ENCODE peak calls at places on chromosomes 1 and 21, in seven cellular contexts. O is vagina, P is uterus, N is body of pancreas, U is breast epithelium, C is A549, V is transverse colon. G is an unnamed sample.

GRCh38 chr1:157084720-157085119 is 14.9 kb downstream of the ETV3L start:
- DNase-seq in U (no peak), P (no peak), C (no peak), V (no peak), N (no peak), O (no peak), G (no peak)

GRCh38 chr1:110173466-110174117 is 23.3 kb downstream of the SLC6A17 start:
- DNase-seq in N (no peak), O (no peak), U (no peak), V (no peak), C (no peak), P (no peak), G (no peak)

GRCh38 chr1:161119017-161119378 is 1.1 kb downstream of the NIT1 start:
- DNase-seq in V (peak; percentile 48), U (no peak), O (no peak), P (no peak), C (no peak), N (peak; percentile 60), G (no peak)

GRCh38 chr1:82073659-82074058 is 272.9 kb downstream of the ADGRL2 start:
- DNase-seq in V (no peak), P (no peak), C (no peak), N (no peak), O (no peak), U (no peak), G (no peak)

GRCh38 chr1:215076312-215076711 is 6.2 kb upstream of the KCNK2 start:
- DNase-seq in O (no peak), N (no peak), V (no peak), P (no peak), C (peak; percentile 60), U (no peak), G (no peak)

GRCh38 chr1:152109998-152110294 is 5.3 kb downstream of the TCHH start:
- DNase-seq in N (no peak), P (no peak), O (no peak), U (no peak), C (peak; percentile 4), V (no peak), G (no peak)

GRCh38 chr21:34133802-34134201 is 60.4 kb downstream of the MRPS6 start:
- DNase-seq in P (no peak), C (no peak), N (no peak), O (no peak), V (no peak), U (no peak), G (no peak)

GRCh38 chr21:34668803-34669148 is at the start of gene CLIC6:
- DNase-seq in O (no peak), V (peak; percentile 38), N (no peak), U (no peak), C (no peak), P (no peak), G (peak; percentile 35)

GRCh38 chr1:22105611-22106207 is 37.2 kb downstream of the WNT4 start:
- DNase-seq in C (peak; percentile 56), V (no peak), O (no peak), N (peak; percentile 53), U (no peak), P (peak; percentile 49), G (no peak)

GRCh38 chr1:44010935-44011610 is 19.7 kb downstream of the CCDC24 start:
- DNase-seq in N (no peak), P (no peak), C (no peak), U (no peak), V (no peak), O (no peak), G (no peak)

GRCh38 chr1:44012411-44012810 is 18.9 kb downstream of the SLC6A9 start:
- DNase-seq in U (no peak), N (no peak), P (no peak), O (no peak), V (peak; percentile 46), C (no peak), G (no peak)

GRCh38 chr1:44013949-44014348 is 17.3 kb downstream of the SLC6A9 start:
- DNase-seq in U (no peak), O (no peak), P (no peak), V (no peak), C (no peak), N (no peak), G (no peak)

GRCh38 chr1:44014365-44015104 is 16.7 kb downstream of the SLC6A9 start:
- DNase-seq in U (no peak), V (peak; percentile 68), P (no peak), C (no peak), N (no peak), O (no peak), G (no peak)

DNA sequence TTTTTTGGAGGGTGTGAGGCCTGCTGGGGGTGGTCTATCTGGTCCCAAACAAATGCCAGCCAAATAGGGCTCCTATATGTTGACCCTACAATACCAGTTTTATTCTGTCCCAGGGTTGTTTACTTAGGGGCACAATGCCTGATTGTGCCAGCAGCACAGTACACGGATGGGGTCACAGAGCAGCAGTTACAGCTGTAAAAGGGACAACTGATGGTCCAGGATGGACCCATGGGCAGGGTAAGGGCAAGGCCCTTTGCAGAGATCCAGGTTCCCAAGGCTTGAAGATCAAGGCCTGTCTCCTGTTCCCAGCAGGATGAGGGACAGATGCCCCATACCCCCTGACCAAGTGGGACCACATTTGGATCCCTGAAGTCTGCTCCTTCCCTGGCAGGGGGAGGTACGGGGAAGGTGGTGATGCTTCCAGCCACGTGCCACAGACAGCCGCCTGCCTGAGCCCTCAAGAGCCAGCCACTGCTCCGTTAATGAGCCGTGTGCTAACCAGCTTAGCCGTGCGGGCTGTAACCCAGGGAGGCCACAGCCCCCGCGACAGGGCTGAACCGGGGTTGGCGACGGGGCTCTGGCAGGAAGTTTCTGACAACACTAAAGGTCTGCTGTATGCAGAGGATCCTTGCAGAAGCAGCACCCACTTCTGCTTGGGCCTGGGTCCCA is 18.2 kb downstream of the SLC6A9 start:
- DNase-seq in N (no peak), O (no peak), U (no peak), C (no peak), V (no peak), P (no peak), G (no peak)
- TF ChIP-seq POLR2A in N (no peak), O (no peak), U (no peak), C (no peak), V (no peak), P (no peak), G (no peak)

DNA sequence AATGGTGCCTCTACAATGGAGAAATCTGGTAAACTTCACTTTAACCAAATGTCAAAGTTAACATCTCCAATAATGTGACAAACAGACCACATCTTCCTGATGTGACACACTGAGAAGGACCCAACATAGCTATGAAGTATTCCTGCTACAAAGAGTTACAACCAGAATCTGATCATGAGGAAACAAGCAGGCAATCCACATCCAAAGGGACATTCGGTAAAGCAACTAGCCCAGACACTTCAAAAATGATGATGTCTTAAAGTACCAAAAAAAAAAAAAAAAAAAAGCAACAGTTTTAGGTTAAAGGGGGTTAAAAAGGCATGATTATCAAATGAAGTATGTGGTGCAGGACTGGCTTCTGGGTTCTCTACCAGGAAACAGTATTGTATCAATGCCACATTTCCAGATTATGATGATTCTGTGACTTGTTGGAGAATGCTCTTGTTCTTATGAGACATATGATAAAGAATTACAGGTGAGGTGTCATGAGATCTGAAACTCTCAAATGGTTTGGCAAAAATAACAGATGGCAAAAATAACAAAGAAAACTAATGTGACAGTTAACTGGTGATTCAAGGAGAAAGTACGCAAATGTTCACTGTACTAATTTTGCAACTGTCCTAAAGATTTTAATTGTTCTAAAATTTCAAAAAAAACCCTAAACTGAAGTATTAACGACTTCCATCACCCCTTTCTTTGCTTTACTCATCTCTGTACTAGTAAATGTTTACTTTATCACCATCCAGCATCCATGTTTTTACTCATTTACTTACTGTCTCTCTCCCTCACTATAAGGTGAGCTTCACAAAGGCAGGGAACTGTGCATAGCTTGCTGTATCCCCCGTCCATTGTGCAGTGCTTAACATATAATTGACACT is 2.8 kb downstream of the CD58 start:
- DNase-seq in P (no peak), N (no peak), C (no peak), V (no peak), O (no peak), U (no peak), G (no peak)
- TF ChIP-seq CTCF in P (no peak), N (no peak), C (no peak), V (no peak), O (no peak), U (no peak), G (no peak)

GRCh38 chr1:31936278-31936965 is 1.7 kb downstream of the PTP4A2 start:
- DNase-seq in C (no peak), N (no peak), V (no peak), O (no peak), U (no peak), P (no peak), G (no peak)

GRCh38 chr1:31938184-31938975 is at the start of gene PTP4A2:
- DNase-seq in C (peak; percentile 96), O (no peak), V (peak; percentile 97), N (peak; percentile 96), P (peak; percentile 92), U (peak; percentile 85), G (peak; percentile 94)

GRCh38 chr1:31939484-31940329 is 1.5 kb upstream of the PTP4A2 start:
- DNase-seq in O (no peak), U (peak; percentile 60), V (peak; percentile 82), N (peak; percentile 77), P (peak; percentile 80), C (peak; percentile 94), G (peak; percentile 39)

GRCh38 chr1:31936966-31937299 is 1.2 kb downstream of the PTP4A2 start:
- DNase-seq in O (no peak), C (no peak), P (no peak), V (no peak), U (no peak), N (no peak), G (no peak)

DNA sequence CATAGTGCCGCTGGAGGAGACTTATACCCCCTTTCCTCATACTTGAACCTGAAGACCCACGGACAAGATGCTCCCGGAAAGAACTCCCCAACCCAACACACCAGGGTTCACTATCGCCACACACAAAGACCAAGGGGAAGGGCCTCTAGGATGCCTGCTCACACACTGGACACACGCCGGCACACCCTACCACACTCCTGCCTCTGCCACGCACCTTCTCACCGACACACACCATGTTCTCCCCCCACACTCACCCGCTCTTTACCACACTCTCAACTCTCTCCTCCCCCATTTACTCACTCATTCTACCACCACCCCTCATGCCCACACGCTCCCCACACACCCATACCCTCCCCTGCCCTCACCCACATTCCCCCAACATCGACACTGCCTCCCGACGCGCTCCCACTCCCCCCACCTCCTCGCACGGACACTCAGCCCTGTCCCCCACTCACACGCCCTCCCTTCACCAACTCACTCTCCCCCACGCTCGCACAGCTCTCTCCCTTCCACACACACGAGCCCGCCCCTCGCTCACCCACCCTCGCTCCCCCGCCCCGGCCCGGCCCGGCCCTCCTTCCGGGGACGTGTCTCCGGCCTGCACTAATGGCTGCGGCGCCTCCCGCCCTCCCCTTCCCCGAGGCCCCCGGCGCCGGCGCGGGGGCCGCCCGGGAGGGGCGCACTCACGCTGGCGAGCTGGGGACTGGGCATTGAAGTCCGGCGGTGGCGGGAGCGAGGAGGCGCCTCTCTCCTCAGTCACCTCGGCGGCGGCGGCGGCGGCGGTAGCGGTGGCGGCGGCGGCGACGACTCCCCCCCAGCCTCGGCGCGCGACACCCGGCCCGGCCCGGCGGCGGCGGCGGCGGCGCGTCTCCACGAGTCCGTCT is 626 bp downstream of the PTP4A2 start:
- DNase-seq in P (peak; percentile 84), N (peak; percentile 80), O (no peak), U (peak; percentile 69), V (peak; percentile 82), C (peak; percentile 37), G (peak; percentile 78)
- TF ChIP-seq POLR2A in P (no peak), N (no peak), O (no peak), U (no peak), V (peak; percentile 77), C (no peak), G (peak; percentile 29)

DNA sequence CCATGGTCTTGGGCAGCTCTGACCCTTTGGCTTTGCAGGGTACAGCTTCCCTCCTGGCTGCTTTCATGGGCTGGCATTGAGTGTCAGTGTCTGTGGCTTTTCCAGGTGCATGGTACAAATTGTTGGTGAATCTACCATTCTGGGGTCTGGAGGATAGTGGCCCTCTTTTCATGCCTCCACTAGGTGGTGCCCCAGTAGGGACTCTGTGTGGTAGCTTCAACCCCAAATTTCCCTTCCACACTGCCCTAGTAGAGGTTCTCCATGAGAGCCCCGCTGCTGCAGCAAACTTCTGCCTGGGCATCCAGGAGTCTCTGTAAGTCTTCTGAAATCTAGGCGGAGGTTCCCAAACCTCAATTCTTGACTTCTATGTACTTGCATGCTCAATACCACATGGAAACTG is 494.5 kb upstream of the LRRC7 start:
- DNase-seq in V (no peak), C (no peak), O (no peak), U (no peak), N (no peak), P (no peak), G (no peak)
- TF ChIP-seq CTCF in V (no peak), C (no peak), O (no peak), U (no peak), N (no peak), P (no peak), G (no peak)

G was measured in gastrocnemius medialis.